ENCODE peak calls at places on chromosome 1, in eight cellular contexts. One of them, this sample, is unnamed.

GRCh38 chr1:221099747-221100146 is 220.5 kb downstream of the HLX start:
- DNase-seq in heart left ventricle: no peak
- DNase-seq in activated T-cell treated with anti-CD3 and anti-CD28 coated beads for 24 hours: no peak
- DNase-seq in nephron progenitor cell: no peak
- DNase-seq in stimulated activated CD4-positive, alpha-beta T cell treated with anti-CD3 and anti-CD28 coated beads, Interleukin-1b, Interleukin-23, amount 100 ng/mL, for 24 hours: no peak
- DNase-seq in NB4: no peak
- DNase-seq in aorta: no peak
- DNase-seq in OCI-LY7: no peak
- DNase-seq in this sample: no peak

GRCh38 chr1:159823401-159823800 is 3.3 kb upstream of the SLAMF8 start:
- DNase-seq in stimulated activated CD4-positive, alpha-beta T cell treated with anti-CD3 and anti-CD28 coated beads, Interleukin-1b, Interleukin-23, amount 100 ng/mL, for 24 hours: no peak
- DNase-seq in nephron progenitor cell: peak; percentile 15
- DNase-seq in activated T-cell treated with anti-CD3 and anti-CD28 coated beads for 24 hours: no peak
- DNase-seq in aorta: no peak
- DNase-seq in OCI-LY7: no peak
- DNase-seq in heart left ventricle: no peak
- DNase-seq in NB4: no peak
- DNase-seq in this sample: no peak

GRCh38 chr1:18557621-18558465 is 72.8 kb upstream of the PAX7 start:
- DNase-seq in aorta: no peak
- DNase-seq in NB4: no peak
- DNase-seq in heart left ventricle: no peak
- DNase-seq in activated T-cell treated with anti-CD3 and anti-CD28 coated beads for 24 hours: peak; percentile 13
- DNase-seq in stimulated activated CD4-positive, alpha-beta T cell treated with anti-CD3 and anti-CD28 coated beads, Interleukin-1b, Interleukin-23, amount 100 ng/mL, for 24 hours: peak; percentile 7
- DNase-seq in nephron progenitor cell: peak; percentile 56
- DNase-seq in OCI-LY7: no peak
- DNase-seq in this sample: no peak

GRCh38 chr1:14599173-14599754 is 779 bp downstream of the KAZN start:
- DNase-seq in activated T-cell treated with anti-CD3 and anti-CD28 coated beads for 24 hours: no peak
- DNase-seq in heart left ventricle: no peak
- DNase-seq in NB4: no peak
- DNase-seq in stimulated activated CD4-positive, alpha-beta T cell treated with anti-CD3 and anti-CD28 coated beads, Interleukin-1b, Interleukin-23, amount 100 ng/mL, for 24 hours: no peak
- DNase-seq in aorta: no peak
- DNase-seq in OCI-LY7: no peak
- DNase-seq in nephron progenitor cell: peak; percentile 63
- DNase-seq in this sample: no peak

GRCh38 chr1:40802078-40803075 is 18.8 kb downstream of the KCNQ4 start:
- DNase-seq in heart left ventricle: peak; percentile 92
- DNase-seq in stimulated activated CD4-positive, alpha-beta T cell treated with anti-CD3 and anti-CD28 coated beads, Interleukin-1b, Interleukin-23, amount 100 ng/mL, for 24 hours: peak; percentile 67
- DNase-seq in OCI-LY7: peak; percentile 86
- DNase-seq in nephron progenitor cell: peak; percentile 87
- DNase-seq in aorta: peak; percentile 87
- DNase-seq in activated T-cell treated with anti-CD3 and anti-CD28 coated beads for 24 hours: peak; percentile 75
- DNase-seq in NB4: peak; percentile 87
- DNase-seq in this sample: peak; percentile 81

GRCh38 chr1:152392909-152393308 is 21.2 kb downstream of the CRNN start:
- DNase-seq in heart left ventricle: no peak
- DNase-seq in nephron progenitor cell: no peak
- DNase-seq in aorta: no peak
- DNase-seq in OCI-LY7: no peak
- DNase-seq in NB4: no peak
- DNase-seq in activated T-cell treated with anti-CD3 and anti-CD28 coated beads for 24 hours: no peak
- DNase-seq in stimulated activated CD4-positive, alpha-beta T cell treated with anti-CD3 and anti-CD28 coated beads, Interleukin-1b, Interleukin-23, amount 100 ng/mL, for 24 hours: no peak
- DNase-seq in this sample: peak; percentile 23

GRCh38 chr1:5456090-5456789 is 536.0 kb downstream of the NPHP4 start:
- DNase-seq in activated T-cell treated with anti-CD3 and anti-CD28 coated beads for 24 hours: no peak
- DNase-seq in heart left ventricle: no peak
- DNase-seq in aorta: no peak
- DNase-seq in OCI-LY7: no peak
- DNase-seq in NB4: no peak
- DNase-seq in stimulated activated CD4-positive, alpha-beta T cell treated with anti-CD3 and anti-CD28 coated beads, Interleukin-1b, Interleukin-23, amount 100 ng/mL, for 24 hours: no peak
- DNase-seq in nephron progenitor cell: no peak
- DNase-seq in this sample: no peak

GRCh38 chr1:75083848-75084514 is 50.2 kb upstream of the LHX8 start:
- DNase-seq in nephron progenitor cell: no peak
- DNase-seq in aorta: no peak
- DNase-seq in heart left ventricle: no peak
- DNase-seq in NB4: no peak
- DNase-seq in stimulated activated CD4-positive, alpha-beta T cell treated with anti-CD3 and anti-CD28 coated beads, Interleukin-1b, Interleukin-23, amount 100 ng/mL, for 24 hours: no peak
- DNase-seq in activated T-cell treated with anti-CD3 and anti-CD28 coated beads for 24 hours: no peak
- DNase-seq in OCI-LY7: no peak
- DNase-seq in this sample: no peak

GRCh38 chr1:235329139-235329808 is 904 bp downstream of the GGPS1 start:
- DNase-seq in OCI-LY7: peak; percentile 84
- DNase-seq in nephron progenitor cell: peak; percentile 35
- DNase-seq in NB4: peak; percentile 70
- DNase-seq in aorta: peak; percentile 56
- DNase-seq in heart left ventricle: no peak
- DNase-seq in activated T-cell treated with anti-CD3 and anti-CD28 coated beads for 24 hours: peak; percentile 35
- DNase-seq in stimulated activated CD4-positive, alpha-beta T cell treated with anti-CD3 and anti-CD28 coated beads, Interleukin-1b, Interleukin-23, amount 100 ng/mL, for 24 hours: no peak
- DNase-seq in this sample: peak; percentile 58

GRCh38 chr1:164311376-164311775 is 247.6 kb upstream of the PBX1 start:
- DNase-seq in heart left ventricle: no peak
- DNase-seq in NB4: no peak
- DNase-seq in stimulated activated CD4-positive, alpha-beta T cell treated with anti-CD3 and anti-CD28 coated beads, Interleukin-1b, Interleukin-23, amount 100 ng/mL, for 24 hours: no peak
- DNase-seq in nephron progenitor cell: no peak
- DNase-seq in aorta: no peak
- DNase-seq in OCI-LY7: no peak
- DNase-seq in activated T-cell treated with anti-CD3 and anti-CD28 coated beads for 24 hours: no peak
- DNase-seq in this sample: no peak

GRCh38 chr1:81174052-81174451 is 626.7 kb upstream of the ADGRL2 start:
- DNase-seq in aorta: no peak
- DNase-seq in activated T-cell treated with anti-CD3 and anti-CD28 coated beads for 24 hours: no peak
- DNase-seq in NB4: no peak
- DNase-seq in heart left ventricle: no peak
- DNase-seq in OCI-LY7: no peak
- DNase-seq in stimulated activated CD4-positive, alpha-beta T cell treated with anti-CD3 and anti-CD28 coated beads, Interleukin-1b, Interleukin-23, amount 100 ng/mL, for 24 hours: no peak
- DNase-seq in nephron progenitor cell: no peak
- DNase-seq in this sample: no peak

GRCh38 chr1:150995896-150996295 is 10.8 kb downstream of the MINDY1 start:
- DNase-seq in aorta: no peak
- DNase-seq in nephron progenitor cell: peak; percentile 56
- DNase-seq in activated T-cell treated with anti-CD3 and anti-CD28 coated beads for 24 hours: no peak
- DNase-seq in NB4: no peak
- DNase-seq in heart left ventricle: no peak
- DNase-seq in OCI-LY7: no peak
- DNase-seq in stimulated activated CD4-positive, alpha-beta T cell treated with anti-CD3 and anti-CD28 coated beads, Interleukin-1b, Interleukin-23, amount 100 ng/mL, for 24 hours: no peak
- DNase-seq in this sample: peak; percentile 46

GRCh38 chr1:169108897-169109560 is 2.5 kb downstream of the ATP1B1 start:
- DNase-seq in NB4: peak; percentile 52
- DNase-seq in stimulated activated CD4-positive, alpha-beta T cell treated with anti-CD3 and anti-CD28 coated beads, Interleukin-1b, Interleukin-23, amount 100 ng/mL, for 24 hours: no peak
- DNase-seq in aorta: no peak
- DNase-seq in activated T-cell treated with anti-CD3 and anti-CD28 coated beads for 24 hours: no peak
- DNase-seq in OCI-LY7: peak; percentile 77
- DNase-seq in nephron progenitor cell: no peak
- DNase-seq in heart left ventricle: no peak
- DNase-seq in this sample: no peak

GRCh38 chr1:194533641-194534040 is 1347.2 kb upstream of the B3GALT2 start:
- DNase-seq in aorta: no peak
- DNase-seq in OCI-LY7: no peak
- DNase-seq in heart left ventricle: no peak
- DNase-seq in activated T-cell treated with anti-CD3 and anti-CD28 coated beads for 24 hours: no peak
- DNase-seq in nephron progenitor cell: no peak
- DNase-seq in stimulated activated CD4-positive, alpha-beta T cell treated with anti-CD3 and anti-CD28 coated beads, Interleukin-1b, Interleukin-23, amount 100 ng/mL, for 24 hours: no peak
- DNase-seq in NB4: no peak
- DNase-seq in this sample: no peak

GRCh38 chr1:15858672-15859372 is 11.3 kb downstream of the SPEN start:
- DNase-seq in OCI-LY7: no peak
- DNase-seq in NB4: no peak
- DNase-seq in aorta: no peak
- DNase-seq in stimulated activated CD4-positive, alpha-beta T cell treated with anti-CD3 and anti-CD28 coated beads, Interleukin-1b, Interleukin-23, amount 100 ng/mL, for 24 hours: no peak
- DNase-seq in heart left ventricle: no peak
- DNase-seq in activated T-cell treated with anti-CD3 and anti-CD28 coated beads for 24 hours: no peak
- DNase-seq in nephron progenitor cell: no peak
- DNase-seq in this sample: no peak

GRCh38 chr1:209150114-209150513 is 433.4 kb upstream of the CAMK1G start:
- DNase-seq in heart left ventricle: no peak
- DNase-seq in aorta: no peak
- DNase-seq in activated T-cell treated with anti-CD3 and anti-CD28 coated beads for 24 hours: no peak
- DNase-seq in stimulated activated CD4-positive, alpha-beta T cell treated with anti-CD3 and anti-CD28 coated beads, Interleukin-1b, Interleukin-23, amount 100 ng/mL, for 24 hours: no peak
- DNase-seq in OCI-LY7: peak; percentile 9
- DNase-seq in nephron progenitor cell: peak; percentile 69
- DNase-seq in NB4: peak; percentile 52
- DNase-seq in this sample: no peak

GRCh38 chr1:55718758-55719671 is 503.9 kb upstream of the USP24 start:
- DNase-seq in NB4: no peak
- DNase-seq in aorta: peak; percentile 75
- DNase-seq in OCI-LY7: no peak
- DNase-seq in heart left ventricle: no peak
- DNase-seq in activated T-cell treated with anti-CD3 and anti-CD28 coated beads for 24 hours: no peak
- DNase-seq in nephron progenitor cell: no peak
- DNase-seq in stimulated activated CD4-positive, alpha-beta T cell treated with anti-CD3 and anti-CD28 coated beads, Interleukin-1b, Interleukin-23, amount 100 ng/mL, for 24 hours: no peak
- DNase-seq in this sample: no peak

GRCh38 chr1:18012686-18013085 is 94.9 kb upstream of the IGSF21 start:
- DNase-seq in NB4: no peak
- DNase-seq in activated T-cell treated with anti-CD3 and anti-CD28 coated beads for 24 hours: no peak
- DNase-seq in aorta: no peak
- DNase-seq in stimulated activated CD4-positive, alpha-beta T cell treated with anti-CD3 and anti-CD28 coated beads, Interleukin-1b, Interleukin-23, amount 100 ng/mL, for 24 hours: no peak
- DNase-seq in heart left ventricle: no peak
- DNase-seq in nephron progenitor cell: no peak
- DNase-seq in OCI-LY7: no peak
- DNase-seq in this sample: no peak

GRCh38 chr1:178746345-178746744 is 21.3 kb downstream of the RALGPS2 start:
- DNase-seq in stimulated activated CD4-positive, alpha-beta T cell treated with anti-CD3 and anti-CD28 coated beads, Interleukin-1b, Interleukin-23, amount 100 ng/mL, for 24 hours: no peak
- DNase-seq in heart left ventricle: no peak
- DNase-seq in nephron progenitor cell: no peak
- DNase-seq in activated T-cell treated with anti-CD3 and anti-CD28 coated beads for 24 hours: no peak
- DNase-seq in OCI-LY7: no peak
- DNase-seq in aorta: no peak
- DNase-seq in NB4: no peak
- DNase-seq in this sample: no peak

GRCh38 chr1:38004284-38005101 is 821 bp downstream of the FHL3 start:
- DNase-seq in stimulated activated CD4-positive, alpha-beta T cell treated with anti-CD3 and anti-CD28 coated beads, Interleukin-1b, Interleukin-23, amount 100 ng/mL, for 24 hours: no peak
- DNase-seq in activated T-cell treated with anti-CD3 and anti-CD28 coated beads for 24 hours: no peak
- DNase-seq in NB4: peak; percentile 72
- DNase-seq in aorta: peak; percentile 46
- DNase-seq in heart left ventricle: no peak
- DNase-seq in OCI-LY7: no peak
- DNase-seq in nephron progenitor cell: peak; percentile 31
- DNase-seq in this sample: no peak

GRCh38 chr1:46399307-46399706 is 5.2 kb downstream of the FAAH start:
- DNase-seq in stimulated activated CD4-positive, alpha-beta T cell treated with anti-CD3 and anti-CD28 coated beads, Interleukin-1b, Interleukin-23, amount 100 ng/mL, for 24 hours: no peak
- DNase-seq in OCI-LY7: peak; percentile 65
- DNase-seq in NB4: peak; percentile 24
- DNase-seq in activated T-cell treated with anti-CD3 and anti-CD28 coated beads for 24 hours: no peak
- DNase-seq in nephron progenitor cell: no peak
- DNase-seq in aorta: no peak
- DNase-seq in heart left ventricle: no peak
- DNase-seq in this sample: no peak

GRCh38 chr1:225464851-225465792 is 37.3 kb upstream of the LBR start:
- DNase-seq in activated T-cell treated with anti-CD3 and anti-CD28 coated beads for 24 hours: no peak
- DNase-seq in heart left ventricle: no peak
- DNase-seq in OCI-LY7: no peak
- DNase-seq in nephron progenitor cell: peak; percentile 51
- DNase-seq in stimulated activated CD4-positive, alpha-beta T cell treated with anti-CD3 and anti-CD28 coated beads, Interleukin-1b, Interleukin-23, amount 100 ng/mL, for 24 hours: no peak
- DNase-seq in NB4: peak; percentile 41
- DNase-seq in aorta: peak; percentile 40
- DNase-seq in this sample: no peak

GRCh38 chr1:224205438-224205840 is 22.4 kb downstream of the DEGS1 start:
- DNase-seq in nephron progenitor cell: no peak
- DNase-seq in OCI-LY7: no peak
- DNase-seq in heart left ventricle: peak; percentile 16
- DNase-seq in NB4: peak; percentile 90
- DNase-seq in aorta: no peak
- DNase-seq in activated T-cell treated with anti-CD3 and anti-CD28 coated beads for 24 hours: peak; percentile 28
- DNase-seq in stimulated activated CD4-positive, alpha-beta T cell treated with anti-CD3 and anti-CD28 coated beads, Interleukin-1b, Interleukin-23, amount 100 ng/mL, for 24 hours: no peak
- DNase-seq in this sample: no peak

This sample was measured in effector memory CD8-positive, alpha-beta T cell.